ENCODE peak calls at places on chromosomes 2 and 18, in six cellular contexts. R, L, N, W, Y and H are unnamed samples.

GRCh38 chr2:55364189-55365055 is 55.2 kb downstream of the CCDC88A start:
- DNase-seq in R (no peak), L (peak; percentile 70), N (no peak), W (peak; percentile 95), Y (peak; percentile 50), H (peak; percentile 96)

GRCh38 chr2:47907097-47907781 is 941 bp upstream of the FBXO11 start:
- DNase-seq in R (peak; percentile 21), L (no peak), N (peak; percentile 37), W (peak; percentile 29), Y (no peak), H (peak; percentile 21)

GRCh38 chr2:169388161-169388560 is 25.8 kb upstream of the LRP2 start:
- DNase-seq in R (no peak), L (no peak), N (no peak), W (no peak), Y (no peak), H (no peak)

GRCh38 chr2:12502759-12503158 is 214.0 kb upstream of the TRIB2 start:
- DNase-seq in R (no peak), L (no peak), N (no peak), W (no peak), Y (no peak), H (no peak)

GRCh38 chr2:169644173-169644572 is 50.0 kb downstream of the CFAP210 start:
- DNase-seq in R (no peak), L (no peak), N (no peak), W (no peak), Y (no peak), H (no peak)

GRCh38 chr2:220871909-220872308 is 700.2 kb downstream of the EPHA4 start:
- DNase-seq in R (no peak), L (no peak), N (no peak), W (no peak), Y (no peak), H (no peak)

GRCh38 chr2:190698895-190699294 is 50.0 kb downstream of the NAB1 start:
- DNase-seq in R (no peak), L (peak; percentile 18), N (no peak), W (no peak), Y (no peak), H (peak; percentile 18)

GRCh38 chr2:231900486-231900942 is 25.7 kb downstream of the NPPC start:
- DNase-seq in R (peak; percentile 21), L (peak; percentile 74), N (peak; percentile 87), W (peak; percentile 11), Y (peak; percentile 59), H (peak; percentile 52)

GRCh38 chr2:112708968-112709367 is 11.9 kb upstream of the NT5DC4 start:
- DNase-seq in R (no peak), L (peak; percentile 43), N (no peak), W (no peak), Y (no peak), H (no peak)

GRCh38 chr2:68643011-68643873 is at the start of gene PROKR1:
- DNase-seq in R (no peak), L (no peak), N (peak; percentile 69), W (no peak), Y (no peak), H (no peak)

GRCh38 chr2:28298406-28298805 is 94.3 kb upstream of the FOSL2 start:
- DNase-seq in R (no peak), L (no peak), N (no peak), W (no peak), Y (no peak), H (no peak)

GRCh38 chr2:42095923-42096408 is 48.1 kb downstream of the PKDCC start:
- DNase-seq in R (peak; percentile 59), L (peak; percentile 71), N (peak; percentile 79), W (peak; percentile 63), Y (peak; percentile 62), H (peak; percentile 74)

GRCh38 chr18:57211412-57211750 is 64.5 kb downstream of the BOD1L2 start:
- DNase-seq in R (no peak), L (no peak), N (no peak), W (no peak), Y (no peak), H (no peak)

GRCh38 chr2:241235396-241235795 is 46.9 kb downstream of the ANO7 start:
- DNase-seq in R (no peak), L (no peak), N (no peak), W (no peak), Y (no peak), H (no peak)

GRCh38 chr2:38465789-38466127 is 88.7 kb upstream of the ATL2 start:
- DNase-seq in R (no peak), L (no peak), N (no peak), W (peak; percentile 49), Y (no peak), H (no peak)

GRCh38 chr2:209351636-209352035 is 72.2 kb upstream of the MAP2 start:
- DNase-seq in R (no peak), L (no peak), N (no peak), W (no peak), Y (no peak), H (no peak)

GRCh38 chr2:179675435-179675834 is 186.0 kb downstream of the ZNF385B start:
- DNase-seq in R (no peak), L (no peak), N (no peak), W (peak; percentile 20), Y (no peak), H (no peak)

GRCh38 chr2:96875498-96876035 is 5.7 kb upstream of the SEMA4C start:
- DNase-seq in R (no peak), L (peak; percentile 44), N (no peak), W (no peak), Y (peak; percentile 46), H (no peak)

GRCh38 chr18:10518595-10519273 is 7.1 kb upstream of the NAPG start:
- DNase-seq in R (no peak), L (peak; percentile 80), N (no peak), W (no peak), Y (peak; percentile 77), H (peak; percentile 91)

GRCh38 chr18:77129150-77129551 is 3.4 kb downstream of the MBP start:
- DNase-seq in R (no peak), L (no peak), N (peak; percentile 26), W (peak; percentile 83), Y (no peak), H (no peak)

GRCh38 chr18:70671889-70672551 is 383.2 kb downstream of the SOCS6 start:
- DNase-seq in R (no peak), L (no peak), N (no peak), W (no peak), Y (no peak), H (no peak)

GRCh38 chr18:57372444-57372843 is 20.1 kb downstream of the ST8SIA3 start:
- DNase-seq in R (no peak), L (no peak), N (no peak), W (no peak), Y (no peak), H (no peak)